ENCODE peak calls at places on chromosomes 12 and 14, in four cellular contexts. One of them, this sample, is unnamed.

GRCh38 chr12:105060715-105061378 is 23.4 kb downstream of the ALDH1L2 start:
- DNase-seq in BE2C: no peak
- DNase-seq in sciatic nerve: no peak
- DNase-seq in esophagus squamous epithelium: no peak
- DNase-seq in this sample: no peak

GRCh38 chr14:73290279-73290678 is 53.0 kb downstream of the PAPLN start:
- DNase-seq in esophagus squamous epithelium: no peak
- DNase-seq in BE2C: no peak
- DNase-seq in sciatic nerve: no peak
- DNase-seq in this sample: no peak

GRCh38 chr12:107441906-107442305 is 243.7 kb upstream of the PWP1 start:
- DNase-seq in BE2C: no peak
- DNase-seq in sciatic nerve: no peak
- DNase-seq in esophagus squamous epithelium: no peak
- DNase-seq in this sample: no peak

GRCh38 chr12:46659844-46660243 is 166.0 kb downstream of the SLC38A4 start:
- DNase-seq in BE2C: no peak
- DNase-seq in sciatic nerve: no peak
- DNase-seq in esophagus squamous epithelium: no peak
- DNase-seq in this sample: no peak

GRCh38 chr12:52178984-52179383 is 12.8 kb downstream of the KRT80 start:
- DNase-seq in sciatic nerve: no peak
- DNase-seq in BE2C: no peak
- DNase-seq in esophagus squamous epithelium: no peak
- DNase-seq in this sample: no peak

GRCh38 chr14:23237772-23238594 is at the start of gene RNF212B:
- DNase-seq in BE2C: peak
- DNase-seq in esophagus squamous epithelium: peak
- DNase-seq in sciatic nerve: peak
- DNase-seq in this sample: peak

GRCh38 chr12:102376251-102376747 is 104.1 kb downstream of the IGF1 start:
- DNase-seq in esophagus squamous epithelium: no peak
- DNase-seq in BE2C: no peak
- DNase-seq in sciatic nerve: no peak
- DNase-seq in this sample: no peak

GRCh38 chr12:76341436-76342030 is 6.7 kb downstream of the BBS10 start:
- DNase-seq in esophagus squamous epithelium: no peak
- DNase-seq in BE2C: no peak
- DNase-seq in sciatic nerve: no peak
- DNase-seq in this sample: no peak

GRCh38 chr14:47278233-47278842 is 397.1 kb downstream of the MDGA2 start:
- DNase-seq in BE2C: peak
- DNase-seq in esophagus squamous epithelium: no peak
- DNase-seq in sciatic nerve: peak
- DNase-seq in this sample: peak

GRCh38 chr12:116384629-116385485 is 107.4 kb upstream of the MED13L start:
- DNase-seq in BE2C: no peak
- DNase-seq in sciatic nerve: no peak
- DNase-seq in esophagus squamous epithelium: no peak
- DNase-seq in this sample: no peak

GRCh38 chr12:95321516-95322246 is 104.1 kb downstream of the VEZT start:
- DNase-seq in esophagus squamous epithelium: no peak
- DNase-seq in sciatic nerve: no peak
- DNase-seq in BE2C: no peak
- DNase-seq in this sample: no peak

GRCh38 chr12:685388-685787 is 22.1 kb upstream of the NINJ2 start:
- DNase-seq in sciatic nerve: no peak
- DNase-seq in esophagus squamous epithelium: no peak
- DNase-seq in BE2C: no peak
- DNase-seq in this sample: no peak

GRCh38 chr12:66048843-66049537 is 81.6 kb downstream of the LLPH start:
- DNase-seq in sciatic nerve: no peak
- DNase-seq in BE2C: no peak
- DNase-seq in esophagus squamous epithelium: no peak
- DNase-seq in this sample: peak